ENCODE peak calls at places on chromosome 20, in seven cellular contexts. F is NCI-H446 treated with DMSO at 0.1 percent for 48 hours; T is HL-60; R is naive thymus-derived CD8-positive, alpha-beta T cell; B is esophagus muscularis mucosa; W is stimulated activated CD4-positive, alpha-beta T cell treated with anti-CD3 and anti-CD28 coated beads, Interleukin-2, amount 100 ng/mL, for 48 hours; D is kidney tubule cell. O is an unnamed sample.

GRCh38 chr20:23027721-23028120 is 7.4 kb upstream of the SSTR4 start:
- DNase-seq in F (no peak), T (peak), R (no peak), B (no peak), W (no peak), D (no peak), O (no peak)

GRCh38 chr20:7347409-7347808 is 579.9 kb downstream of the BMP2 start:
- DNase-seq in F (no peak), T (no peak), R (no peak), B (no peak), W (no peak), D (peak), O (no peak)

GRCh38 chr20:40532103-40532502 is 156.9 kb downstream of the MAFB start:
- DNase-seq in F (no peak), T (peak), R (no peak), B (no peak), W (peak), D (peak), O (no peak)

GRCh38 chr20:37764333-37764935 is 70.6 kb downstream of the CTNNBL1 start:
- DNase-seq in F (no peak), T (no peak), R (no peak), B (peak), W (no peak), D (no peak), O (no peak)

GRCh38 chr20:6169251-6169650 is 46.4 kb upstream of the FERMT1 start:
- DNase-seq in F (no peak), T (no peak), R (no peak), B (peak), W (no peak), D (peak), O (no peak)

GRCh38 chr20:5212897-5213296 is 86.1 kb downstream of the CDS2 start:
- DNase-seq in F (no peak), T (no peak), R (no peak), B (no peak), W (no peak), D (no peak), O (no peak)

GRCh38 chr20:61371501-61372150 is 119.6 kb downstream of the CDH4 start:
- DNase-seq in F (no peak), T (no peak), R (no peak), B (no peak), W (no peak), D (no peak), O (no peak)

GRCh38 chr20:63188641-63189321 is 27.1 kb downstream of the YTHDF1 start:
- DNase-seq in F (no peak), T (no peak), R (no peak), B (no peak), W (no peak), D (no peak), O (no peak)

GRCh38 chr20:62831854-62832211 is 15.0 kb downstream of the COL9A3 start:
- DNase-seq in F (no peak), T (no peak), R (no peak), B (no peak), W (no peak), D (no peak), O (no peak)

GRCh38 chr20:45336530-45337366 is 11.5 kb downstream of the SDC4 start:
- DNase-seq in F (no peak), T (no peak), R (no peak), B (no peak), W (no peak), D (peak), O (peak)

GRCh38 chr20:57697540-57697939 is 12.3 kb downstream of the PMEPA1 start:
- DNase-seq in F (no peak), T (no peak), R (no peak), B (no peak), W (no peak), D (no peak), O (no peak)

GRCh38 chr20:35240083-35240913 is 13.8 kb downstream of the MMP24 start:
- DNase-seq in F (no peak), T (no peak), R (no peak), B (no peak), W (no peak), D (peak), O (no peak)

GRCh38 chr20:62318411-62319345 is 15.9 kb downstream of the ADRM1 start:
- DNase-seq in F (no peak), T (no peak), R (peak), B (no peak), W (no peak), D (peak), O (no peak)

GRCh38 chr20:33423141-33423834 is 20.3 kb downstream of the SNTA1 start:
- DNase-seq in F (no peak), T (no peak), R (no peak), B (no peak), W (no peak), D (peak), O (peak)

GRCh38 chr20:24672886-24673677 is 203.7 kb downstream of the SYNDIG1 start:
- DNase-seq in F (no peak), T (no peak), R (no peak), B (no peak), W (no peak), D (peak), O (no peak)

GRCh38 chr20:62924567-62925419 is 1.5 kb downstream of the DIDO1 start:
- DNase-seq in F (no peak), T (peak), R (no peak), B (no peak), W (no peak), D (peak), O (no peak)

GRCh38 chr20:10236540-10237533 is 18.2 kb downstream of the SNAP25 start:
- DNase-seq in F (no peak), T (no peak), R (no peak), B (no peak), W (no peak), D (no peak), O (no peak)

GRCh38 chr20:52962183-52962582 is 10.0 kb upstream of the TSHZ2 start:
- DNase-seq in F (no peak), T (no peak), R (no peak), B (no peak), W (no peak), D (no peak), O (no peak)

GRCh38 chr20:8803065-8803464 is 265.8 kb upstream of the PLCB4 start:
- DNase-seq in F (no peak), T (no peak), R (no peak), B (no peak), W (no peak), D (no peak), O (no peak)

O was measured in ascending aorta.